ENCODE peak calls at places on chromosomes 6 and 20, in seven cellular contexts. One of them, this sample, is unnamed.

GRCh38 chr6:57106990-57107389 is 17.0 kb downstream of the ZNF451 start:
- DNase-seq in activated naive CD4-positive, alpha-beta T cell: no peak
- DNase-seq in HCT116: no peak
- DNase-seq in neuronal stem cell: no peak
- DNase-seq in NCI-H748 treated with DMSO at 0.1 percent for 48 hours: no peak
- DNase-seq in sciatic nerve: no peak
- DNase-seq in CMK: no peak
- DNase-seq in this sample: no peak

GRCh38 chr6:24394061-24394460 is 8.7 kb upstream of the MRS2 start:
- DNase-seq in activated naive CD4-positive, alpha-beta T cell: no peak
- DNase-seq in HCT116: no peak
- DNase-seq in neuronal stem cell: no peak
- DNase-seq in NCI-H748 treated with DMSO at 0.1 percent for 48 hours: no peak
- DNase-seq in sciatic nerve: no peak
- DNase-seq in CMK: no peak
- DNase-seq in this sample: no peak

GRCh38 chr6:168020242-168020641 is 22.8 kb downstream of the KIF25 start:
- DNase-seq in activated naive CD4-positive, alpha-beta T cell: no peak
- DNase-seq in HCT116: no peak
- DNase-seq in neuronal stem cell: no peak
- DNase-seq in NCI-H748 treated with DMSO at 0.1 percent for 48 hours: no peak
- DNase-seq in sciatic nerve: peak
- DNase-seq in CMK: no peak
- DNase-seq in this sample: no peak

GRCh38 chr6:135651964-135652755 is 154.6 kb upstream of the AHI1 start:
- DNase-seq in activated naive CD4-positive, alpha-beta T cell: no peak
- DNase-seq in HCT116: no peak
- DNase-seq in neuronal stem cell: no peak
- DNase-seq in NCI-H748 treated with DMSO at 0.1 percent for 48 hours: no peak
- DNase-seq in sciatic nerve: no peak
- DNase-seq in CMK: no peak
- DNase-seq in this sample: no peak

GRCh38 chr6:33983721-33984465 is 162.0 kb downstream of the GRM4 start:
- DNase-seq in activated naive CD4-positive, alpha-beta T cell: no peak
- DNase-seq in HCT116: no peak
- DNase-seq in neuronal stem cell: no peak
- DNase-seq in NCI-H748 treated with DMSO at 0.1 percent for 48 hours: no peak
- DNase-seq in sciatic nerve: peak
- DNase-seq in CMK: no peak
- DNase-seq in this sample: no peak

GRCh38 chr6:128078276-128078675 is 177.4 kb upstream of the THEMIS start:
- DNase-seq in activated naive CD4-positive, alpha-beta T cell: no peak
- DNase-seq in HCT116: no peak
- DNase-seq in neuronal stem cell: no peak
- DNase-seq in NCI-H748 treated with DMSO at 0.1 percent for 48 hours: no peak
- DNase-seq in sciatic nerve: no peak
- DNase-seq in CMK: no peak
- DNase-seq in this sample: no peak

GRCh38 chr6:25369450-25370086 is 90.4 kb downstream of the CARMIL1 start:
- DNase-seq in activated naive CD4-positive, alpha-beta T cell: no peak
- DNase-seq in HCT116: no peak
- DNase-seq in neuronal stem cell: no peak
- DNase-seq in NCI-H748 treated with DMSO at 0.1 percent for 48 hours: peak
- DNase-seq in sciatic nerve: no peak
- DNase-seq in CMK: no peak
- DNase-seq in this sample: no peak

GRCh38 chr20:46084805-46085792 is 4.7 kb downstream of the NCOA5 start:
- DNase-seq in activated naive CD4-positive, alpha-beta T cell: no peak
- DNase-seq in HCT116: no peak
- DNase-seq in neuronal stem cell: no peak
- DNase-seq in NCI-H748 treated with DMSO at 0.1 percent for 48 hours: peak
- DNase-seq in sciatic nerve: no peak
- DNase-seq in CMK: no peak
- DNase-seq in this sample: no peak

GRCh38 chr6:109474995-109475394 is 8.0 kb downstream of the ZBTB24 start:
- DNase-seq in activated naive CD4-positive, alpha-beta T cell: no peak
- DNase-seq in HCT116: no peak
- DNase-seq in neuronal stem cell: no peak
- DNase-seq in NCI-H748 treated with DMSO at 0.1 percent for 48 hours: no peak
- DNase-seq in sciatic nerve: no peak
- DNase-seq in CMK: no peak
- DNase-seq in this sample: no peak

GRCh38 chr20:56924316-56924975 is 295.3 kb downstream of the TFAP2C start:
- DNase-seq in activated naive CD4-positive, alpha-beta T cell: no peak
- DNase-seq in HCT116: no peak
- DNase-seq in neuronal stem cell: peak
- DNase-seq in NCI-H748 treated with DMSO at 0.1 percent for 48 hours: no peak
- DNase-seq in sciatic nerve: no peak
- DNase-seq in CMK: no peak
- DNase-seq in this sample: no peak

GRCh38 chr20:46709459-46710148 is at the start of gene SLC2A10:
- DNase-seq in activated naive CD4-positive, alpha-beta T cell: no peak
- DNase-seq in HCT116: no peak
- DNase-seq in neuronal stem cell: peak
- DNase-seq in NCI-H748 treated with DMSO at 0.1 percent for 48 hours: no peak
- DNase-seq in sciatic nerve: peak
- DNase-seq in CMK: peak
- DNase-seq in this sample: peak

GRCh38 chr20:17558154-17558940 is 11.5 kb upstream of the DSTN start:
- DNase-seq in activated naive CD4-positive, alpha-beta T cell: no peak
- DNase-seq in HCT116: peak
- DNase-seq in neuronal stem cell: no peak
- DNase-seq in NCI-H748 treated with DMSO at 0.1 percent for 48 hours: no peak
- DNase-seq in sciatic nerve: no peak
- DNase-seq in CMK: no peak
- DNase-seq in this sample: no peak

GRCh38 chr6:143160439-143161220 is 99.9 kb downstream of the AIG1 start:
- DNase-seq in activated naive CD4-positive, alpha-beta T cell: no peak
- DNase-seq in HCT116: no peak
- DNase-seq in neuronal stem cell: no peak
- DNase-seq in NCI-H748 treated with DMSO at 0.1 percent for 48 hours: no peak
- DNase-seq in sciatic nerve: no peak
- DNase-seq in CMK: no peak
- DNase-seq in this sample: no peak

GRCh38 chr6:53203483-53203882 is 54.8 kb upstream of the GCM1 start:
- DNase-seq in activated naive CD4-positive, alpha-beta T cell: no peak
- DNase-seq in HCT116: no peak
- DNase-seq in neuronal stem cell: no peak
- DNase-seq in NCI-H748 treated with DMSO at 0.1 percent for 48 hours: no peak
- DNase-seq in sciatic nerve: no peak
- DNase-seq in CMK: no peak
- DNase-seq in this sample: no peak

GRCh38 chr6:117547688-117548621 is 54.4 kb downstream of the GOPC start:
- DNase-seq in activated naive CD4-positive, alpha-beta T cell: no peak
- DNase-seq in HCT116: no peak
- DNase-seq in neuronal stem cell: no peak
- DNase-seq in NCI-H748 treated with DMSO at 0.1 percent for 48 hours: no peak
- DNase-seq in sciatic nerve: peak
- DNase-seq in CMK: no peak
- DNase-seq in this sample: peak

GRCh38 chr20:5127204-5127858 is 523 bp downstream of the CDS2 start:
- DNase-seq in activated naive CD4-positive, alpha-beta T cell: peak
- DNase-seq in HCT116: no peak
- DNase-seq in neuronal stem cell: peak
- DNase-seq in NCI-H748 treated with DMSO at 0.1 percent for 48 hours: peak
- DNase-seq in sciatic nerve: no peak
- DNase-seq in CMK: no peak
- DNase-seq in this sample: no peak

GRCh38 chr20:8414611-8415274 is 282.7 kb downstream of the PLCB1 start:
- DNase-seq in activated naive CD4-positive, alpha-beta T cell: no peak
- DNase-seq in HCT116: peak
- DNase-seq in neuronal stem cell: no peak
- DNase-seq in NCI-H748 treated with DMSO at 0.1 percent for 48 hours: peak
- DNase-seq in sciatic nerve: no peak
- DNase-seq in CMK: no peak
- DNase-seq in this sample: peak